ENCODE peak calls at places on chromosome 21, in six cellular contexts. U is upper lobe of right lung; S is HepG2; I is spleen; F is CD8-positive, alpha-beta T cell; W is uterus. Q is an unnamed sample.
A peak's percentile ranks its signal among the peaks of the same experiment; 100 is the strongest.

GRCh38 chr21:28272272-28272992 is 720.2 kb downstream of the LTN1 start:
- DNase-seq in S (no peak), I (no peak), F (no peak), W (no peak), U (no peak), Q (no peak)

GRCh38 chr21:33268736-33269441 is 2.7 kb downstream of the IL10RB start:
- DNase-seq in W (no peak), F (peak; percentile 36), S (peak; percentile 29), U (peak; percentile 94), I (no peak), Q (no peak)

GRCh38 chr21:28538987-28539622 is 453.6 kb downstream of the LTN1 start:
- DNase-seq in I (no peak), S (no peak), W (no peak), F (no peak), U (no peak), Q (no peak)

GRCh38 chr21:21722736-21723135 is 724.5 kb downstream of the NCAM2 start:
- DNase-seq in W (no peak), F (no peak), S (no peak), I (no peak), U (no peak), Q (no peak)

GRCh38 chr21:33691945-33692594 is 49.8 kb downstream of the ITSN1 start:
- DNase-seq in W (no peak), F (no peak), I (no peak), U (no peak), S (no peak), Q (no peak)

GRCh38 chr21:44926364-44927101 is 5.8 kb upstream of the ITGB2 start:
- DNase-seq in U (no peak), I (peak; percentile 89), S (no peak), W (no peak), F (peak; percentile 63), Q (no peak)

GRCh38 chr21:44433791-44434567 is 21.3 kb upstream of the LRRC3 start:
- DNase-seq in I (peak; percentile 51), F (peak; percentile 1), U (peak; percentile 55), S (no peak), W (no peak), Q (peak; percentile 47)

GRCh38 chr21:32976791-32977190 is 48.9 kb upstream of the OLIG2 start:
- DNase-seq in S (no peak), W (no peak), I (no peak), F (no peak), U (no peak), Q (no peak)

GRCh38 chr21:21000576-21001175 is 2.5 kb downstream of the NCAM2 start:
- DNase-seq in U (no peak), I (no peak), W (no peak), S (no peak), F (no peak), Q (no peak)

GRCh38 chr21:15249285-15249993 is 184.6 kb upstream of the NRIP1 start:
- DNase-seq in I (no peak), W (no peak), S (no peak), F (no peak), U (no peak), Q (no peak)

GRCh38 chr21:33231526-33231925 is 1.8 kb downstream of the IFNAR2 start:
- DNase-seq in F (peak; percentile 47), S (no peak), I (no peak), U (no peak), W (no peak), Q (no peak)

GRCh38 chr21:19256934-19257660 is 853.5 kb upstream of the TMPRSS15 start:
- DNase-seq in I (no peak), W (no peak), S (no peak), U (no peak), F (no peak), Q (peak; percentile 52)

GRCh38 chr21:26117324-26117971 is 53.1 kb downstream of the APP start:
- DNase-seq in F (no peak), S (no peak), W (no peak), U (no peak), I (no peak), Q (no peak)
- H3K27ac ChIP-seq in F (no peak overlapping the region), S (no peak overlapping the region), W (peak overlapping the region; percentile 56), U (no peak overlapping the region), I (no peak overlapping the region), Q (peak overlapping the region; percentile 53)

GRCh38 chr21:42002421-42002958 is 7.7 kb downstream of the ZBTB21 start:
- DNase-seq in W (no peak), I (no peak), S (no peak), F (peak; percentile 17), U (no peak), Q (no peak)
- H3K4me3 ChIP-seq in W (no peak overlapping the region), I (no peak overlapping the region), S (no peak overlapping the region), F (no peak overlapping the region), U (no peak overlapping the region), Q (no peak overlapping the region)

DNA sequence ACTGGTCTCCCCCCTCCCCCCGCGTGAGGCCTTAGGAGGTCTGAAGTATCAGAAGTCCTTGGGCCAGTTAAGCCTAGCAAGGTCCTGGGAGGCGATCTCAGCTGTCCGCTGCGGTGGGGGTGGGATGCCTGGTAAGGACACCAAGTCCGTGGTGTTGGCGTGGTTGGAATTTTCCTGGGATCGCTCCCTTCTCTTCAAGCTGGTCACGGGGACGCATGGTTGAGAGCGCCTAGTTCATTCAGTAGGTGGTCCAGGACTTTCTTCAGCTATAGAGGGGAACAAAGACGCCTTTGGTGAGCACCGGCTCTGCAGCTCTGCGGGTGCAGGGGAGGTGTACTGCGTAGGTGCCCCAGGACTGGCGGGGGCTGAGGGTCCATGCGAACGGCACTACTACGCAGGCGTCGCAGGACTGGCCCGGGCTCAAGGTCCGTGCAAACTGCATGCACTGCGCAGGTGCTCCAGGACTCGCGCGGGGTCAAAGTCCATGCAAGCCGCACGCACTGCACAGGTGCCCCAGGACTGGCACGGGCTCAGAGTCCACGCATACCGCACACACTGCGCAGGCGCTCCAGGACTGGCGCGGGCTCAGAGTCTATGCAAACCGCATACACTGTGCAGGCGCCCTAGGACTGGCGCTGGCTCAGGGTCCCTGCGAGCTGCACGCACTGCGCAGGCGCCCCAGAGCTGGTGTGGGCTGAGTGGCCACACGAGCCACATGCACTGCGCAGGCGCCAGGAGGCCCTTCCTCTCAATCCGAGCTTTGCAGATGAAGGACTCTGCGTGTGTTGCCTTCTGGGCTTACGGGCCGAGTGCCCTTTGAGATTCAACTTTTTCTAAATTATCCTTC is 36.6 kb upstream of the HMGN1 start:
- DNase-seq in W (peak; percentile 70), S (peak; percentile 95), I (peak; percentile 94), U (peak; percentile 92), F (peak; percentile 57), Q (peak; percentile 81)
- H3K27ac ChIP-seq in W (peak overlapping the region; percentile 86), S (peak overlapping the region; percentile 99), I (peak overlapping the region; percentile 67), U (peak overlapping the region; percentile 28), F (no peak overlapping the region), Q (peak overlapping the region; percentile 56)

DNA sequence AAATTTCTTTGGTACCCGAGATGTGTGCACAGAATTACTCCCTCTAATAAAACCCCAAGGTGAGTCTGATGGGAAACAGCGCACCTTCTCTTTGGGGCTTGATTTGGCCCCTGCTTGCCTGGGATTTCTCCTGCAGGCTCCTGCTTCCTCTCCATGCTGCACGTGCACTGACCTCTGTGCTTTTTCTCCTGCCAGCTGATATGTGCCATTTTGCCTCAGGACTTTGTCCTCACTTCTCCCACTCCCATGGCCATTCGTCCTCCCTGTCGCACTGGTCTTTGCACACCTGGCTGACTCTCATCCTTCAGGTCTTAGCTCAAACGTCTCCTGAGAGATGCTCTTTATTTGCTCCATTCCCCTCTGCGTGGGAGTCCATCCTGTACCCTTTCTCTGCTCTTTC is 1.2 kb downstream of the CBR1 start:
- DNase-seq in U (no peak), I (no peak), S (no peak), F (no peak), W (no peak), Q (no peak)
- H3K4me3 ChIP-seq in U (peak overlapping the region; percentile 85), I (peak overlapping the region; percentile 84), S (no peak overlapping the region), F (no peak overlapping the region), W (no peak overlapping the region), Q (no peak overlapping the region)

DNA sequence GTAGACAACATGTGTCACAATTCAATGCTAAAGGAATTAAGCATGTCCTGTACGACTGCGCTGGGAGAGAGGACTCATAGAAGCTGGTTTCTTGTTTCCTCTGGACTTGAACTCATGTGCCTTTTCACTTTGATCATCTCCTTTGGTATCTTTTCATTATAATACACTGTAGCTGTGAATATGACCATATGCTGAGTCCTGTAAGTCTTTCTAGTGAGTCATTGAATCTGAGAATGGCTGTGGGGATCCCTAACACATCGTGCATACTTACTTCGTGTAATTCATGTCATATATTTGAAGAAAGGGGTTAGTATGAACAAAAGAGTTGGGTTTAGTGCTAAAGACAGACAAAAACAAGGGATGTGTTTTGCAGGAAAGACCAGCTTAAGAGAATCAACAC is 148.1 kb upstream of the RUNX1 start:
- DNase-seq in I (no peak), U (no peak), S (no peak), W (no peak), F (no peak), Q (no peak)
- H3K27ac ChIP-seq in I (no peak overlapping the region), U (no peak overlapping the region), S (no peak overlapping the region), W (no peak overlapping the region), F (no peak overlapping the region), Q (peak overlapping the region; percentile 54)

DNA sequence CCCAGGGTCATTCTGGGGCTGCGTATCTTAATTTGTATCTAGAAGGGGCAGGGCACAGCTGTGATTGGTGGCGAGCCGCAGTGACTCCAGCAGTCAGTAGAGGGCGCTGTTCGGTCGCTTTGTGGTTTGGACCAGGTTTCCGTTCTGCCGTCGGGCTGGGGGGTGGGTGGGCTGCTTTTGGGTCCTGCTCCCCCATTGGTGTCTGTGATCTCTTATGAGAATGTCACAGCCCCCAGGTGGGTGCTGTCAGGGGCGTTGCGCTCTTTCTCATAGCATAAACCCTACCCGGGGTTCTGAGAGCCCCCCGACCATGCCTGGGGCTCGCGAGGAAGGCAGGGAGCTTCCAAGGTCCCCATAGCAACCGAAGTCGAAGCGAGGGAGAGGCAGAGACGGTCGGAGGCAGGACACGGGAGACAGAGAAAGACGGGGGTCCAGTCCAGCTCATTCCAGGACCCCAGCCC is 5.4 kb downstream of the TFF3 start:
- DNase-seq in I (peak; percentile 90), U (peak; percentile 79), W (no peak), S (no peak), F (peak; percentile 80), Q (no peak)
- H3K4me3 ChIP-seq in I (no peak overlapping the region), U (no peak overlapping the region), W (no peak overlapping the region), S (no peak overlapping the region), F (no peak overlapping the region), Q (no peak overlapping the region)

DNA sequence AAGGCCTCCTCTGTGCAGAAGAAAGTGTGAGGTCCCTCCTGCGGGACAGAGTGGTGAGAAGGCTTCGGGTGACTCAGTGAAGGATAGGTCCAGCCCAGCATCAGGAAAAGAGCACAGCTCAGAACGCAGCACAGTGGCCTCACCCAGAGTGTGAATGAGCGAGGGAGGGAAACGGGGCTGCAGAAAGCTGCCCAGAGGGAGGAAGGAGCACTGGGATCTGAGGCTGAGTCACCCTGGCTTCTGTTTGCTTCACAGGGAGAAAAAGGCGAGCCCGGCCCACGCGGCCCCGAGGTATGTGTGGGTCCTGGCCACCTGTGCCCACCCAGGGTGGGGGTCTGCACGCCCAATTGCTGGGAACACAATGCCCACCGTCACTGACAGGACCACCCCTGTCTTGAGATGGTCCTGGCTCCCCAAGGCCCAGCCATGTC is 24.3 kb downstream of the COL6A2 start:
- DNase-seq in I (peak; percentile 52), U (peak; percentile 50), F (no peak), S (no peak), W (peak; percentile 11), Q (peak; percentile 29)
- H3K27ac ChIP-seq in I (no peak overlapping the region), U (no peak overlapping the region), F (no peak overlapping the region), S (no peak overlapping the region), W (no peak overlapping the region), Q (no peak overlapping the region)